ENCODE peak calls at places on chromosome 5, in ten cellular contexts. V is lower lobe of right lung, N is neural crest cell, J is neural progenitor cell, O is fibroblast of pulmonary artery, T is RWPE1, R is tibial artery, X is IMR-90, A is foreskin fibroblast, C is choroid plexus epithelial cell. K is an unnamed sample.

GRCh38 chr5:26942481-26942880 is 95.9 kb downstream of the CDH9 start:
- DNase-seq in V (no peak), N (no peak), J (no peak), O (peak), T (peak), R (no peak), X (peak), A (no peak), C (peak), K (no peak)

GRCh38 chr5:55982957-55983381 is 11.8 kb downstream of the IL6ST start:
- DNase-seq in V (no peak), N (no peak), J (no peak), O (peak), T (no peak), R (no peak), X (no peak), A (no peak), C (peak), K (no peak)

GRCh38 chr5:143826909-143827514 is 15.1 kb downstream of the HMHB1 start:
- DNase-seq in V (no peak), N (no peak), J (no peak), O (no peak), T (peak), R (no peak), X (peak), A (no peak), C (no peak), K (peak)

GRCh38 chr5:140317859-140318258 is 15.0 kb upstream of the PFDN1 start:
- DNase-seq in V (no peak), N (no peak), J (no peak), O (peak), T (peak), R (no peak), X (peak), A (peak), C (peak), K (no peak)

GRCh38 chr5:180119886-180120220 is 48.3 kb upstream of the RNF130 start:
- DNase-seq in V (no peak), N (no peak), J (no peak), O (no peak), T (no peak), R (no peak), X (no peak), A (no peak), C (no peak), K (no peak)

GRCh38 chr5:143479394-143479793 is 75.9 kb upstream of the NR3C1 start:
- DNase-seq in V (no peak), N (no peak), J (no peak), O (no peak), T (peak), R (no peak), X (no peak), A (no peak), C (peak), K (no peak)

GRCh38 chr5:1017691-1018455 is 9.3 kb downstream of the NKD2 start:
- DNase-seq in V (peak), N (no peak), J (no peak), O (no peak), T (no peak), R (no peak), X (no peak), A (no peak), C (no peak), K (no peak)

GRCh38 chr5:37071901-37072581 is 177.1 kb downstream of the CPLANE1 start:
- DNase-seq in V (no peak), N (no peak), J (no peak), O (peak), T (no peak), R (no peak), X (peak), A (peak), C (peak), K (no peak)

GRCh38 chr5:71925608-71926091 is 181.6 kb upstream of the MAP1B start:
- DNase-seq in V (no peak), N (no peak), J (no peak), O (peak), T (no peak), R (no peak), X (no peak), A (no peak), C (peak), K (no peak)

GRCh38 chr5:173880306-173880985 is 7.7 kb upstream of the CPEB4 start:
- DNase-seq in V (no peak), N (no peak), J (no peak), O (peak), T (no peak), R (no peak), X (peak), A (peak), C (peak), K (no peak)

GRCh38 chr5:134563962-134564361 is 38.5 kb downstream of the JADE2 start:
- DNase-seq in V (no peak), N (no peak), J (no peak), O (no peak), T (no peak), R (no peak), X (no peak), A (no peak), C (no peak), K (no peak)

GRCh38 chr5:121668635-121669034 is 183.0 kb upstream of the FTMT start:
- DNase-seq in V (no peak), N (no peak), J (no peak), O (no peak), T (no peak), R (no peak), X (no peak), A (no peak), C (peak), K (no peak)

GRCh38 chr5:124790895-124791732 is 44.7 kb upstream of the ZNF608 start:
- DNase-seq in V (no peak), N (no peak), J (no peak), O (peak), T (peak), R (no peak), X (peak), A (peak), C (no peak), K (no peak)

GRCh38 chr5:1180096-1180495 is 21.3 kb upstream of the SLC6A19 start:
- DNase-seq in V (peak), N (no peak), J (no peak), O (no peak), T (no peak), R (no peak), X (no peak), A (no peak), C (no peak), K (no peak)

GRCh38 chr5:54135042-54135441 is 175.3 kb downstream of the ARL15 start:
- DNase-seq in V (no peak), N (no peak), J (no peak), O (peak), T (peak), R (no peak), X (peak), A (peak), C (peak), K (no peak)

DNA sequence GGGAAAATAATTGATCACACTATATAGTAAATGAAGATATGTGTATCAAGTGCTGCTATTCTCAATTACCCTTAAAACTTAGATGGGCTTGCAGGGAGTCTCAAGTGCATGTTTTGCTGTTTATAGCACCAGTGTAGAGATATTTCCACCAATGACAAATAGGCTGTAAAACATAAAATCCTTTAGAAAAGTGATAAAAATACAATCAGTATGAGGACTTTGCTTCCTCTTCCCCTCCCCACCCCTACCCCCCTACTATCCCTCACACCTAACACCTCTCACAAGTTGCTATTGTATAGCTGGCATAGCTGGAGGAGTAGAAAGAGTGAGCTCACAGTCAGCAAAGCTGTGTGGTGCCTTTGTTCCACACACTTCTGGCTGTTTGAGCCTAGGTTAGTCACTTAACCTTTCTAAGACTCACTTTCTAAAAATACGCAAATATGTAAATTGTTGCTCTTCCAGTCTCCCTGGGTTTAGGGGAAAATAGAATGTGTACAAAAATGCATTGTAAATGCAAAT is 93.1 kb downstream of the PDE4D start:
- DNase-seq in V (no peak), N (no peak), J (peak), O (no peak), T (no peak), R (no peak), X (no peak), A (no peak), C (no peak), K (no peak)
- TF ChIP-seq CTCF in V (no peak), N (peak), J (no peak), O (no peak), T (peak), R (no peak), X (no peak), A (no peak), C (no peak), K (no peak)

GRCh38 chr5:102845041-102845440 is 89.9 kb downstream of the PAM start:
- DNase-seq in V (no peak), N (no peak), J (no peak), O (no peak), T (no peak), R (no peak), X (no peak), A (no peak), C (no peak), K (no peak)

GRCh38 chr5:102843997-102844396 is 88.9 kb downstream of the PAM start:
- DNase-seq in V (no peak), N (no peak), J (no peak), O (no peak), T (no peak), R (no peak), X (peak), A (peak), C (no peak), K (no peak)
- TF ChIP-seq CTCF in V (no peak), N (no peak), J (no peak), O (no peak), T (no peak), R (no peak), X (no peak), A (no peak), C (no peak), K (no peak)

GRCh38 chr5:149764086-149764485 is 34.0 kb downstream of the PPARGC1B start:
- DNase-seq in V (no peak), N (no peak), J (no peak), O (no peak), T (no peak), R (no peak), X (no peak), A (no peak), C (no peak), K (no peak)

GRCh38 chr5:149767278-149767550 is 37.1 kb downstream of the PPARGC1B start:
- DNase-seq in V (no peak), N (no peak), J (no peak), O (no peak), T (no peak), R (no peak), X (no peak), A (no peak), C (no peak), K (no peak)

GRCh38 chr5:149766460-149767277 is 36.6 kb downstream of the PPARGC1B start:
- DNase-seq in V (no peak), N (no peak), J (no peak), O (no peak), T (no peak), R (no peak), X (no peak), A (no peak), C (no peak), K (no peak)

GRCh38 chr5:149762958-149763630 is 33.0 kb downstream of the PPARGC1B start:
- DNase-seq in V (no peak), N (no peak), J (no peak), O (no peak), T (no peak), R (no peak), X (no peak), A (no peak), C (no peak), K (no peak)

DNA sequence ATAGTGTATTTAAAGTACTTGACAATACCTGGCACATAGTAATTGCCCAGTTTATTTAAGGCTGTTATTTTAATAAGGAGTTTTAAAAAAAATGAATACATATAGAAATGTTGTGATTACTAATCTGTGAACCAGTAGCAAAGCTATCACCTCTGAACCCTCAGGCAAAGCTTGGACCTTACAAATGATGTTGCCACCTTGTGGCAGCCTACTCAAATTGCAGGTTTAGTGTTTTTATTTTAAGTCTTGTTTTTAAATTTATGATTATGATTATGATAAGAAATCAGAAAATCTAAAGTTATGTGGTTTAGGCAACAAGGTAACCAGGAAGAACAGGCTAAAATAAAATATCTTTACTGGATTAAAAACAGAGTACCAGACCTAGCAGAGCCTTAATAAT is 35.8 kb downstream of the PPARGC1B start:
- DNase-seq in V (no peak), N (no peak), J (no peak), O (no peak), T (no peak), R (no peak), X (no peak), A (no peak), C (no peak), K (no peak)
- TF ChIP-seq CTCF in V (peak), N (peak), J (peak), O (peak), T (no peak), R (no peak), X (peak), A (no peak), C (peak), K (no peak)

GRCh38 chr5:3348576-3349535 is 246.8 kb upstream of the IRX1 start:
- DNase-seq in V (no peak), N (no peak), J (no peak), O (no peak), T (no peak), R (peak), X (no peak), A (no peak), C (no peak), K (no peak)

GRCh38 chr5:3350781-3351180 is 244.9 kb upstream of the IRX1 start:
- DNase-seq in V (no peak), N (no peak), J (no peak), O (no peak), T (no peak), R (peak), X (no peak), A (no peak), C (no peak), K (no peak)

GRCh38 chr5:3351581-3352442 is 243.8 kb upstream of the IRX1 start:
- DNase-seq in V (no peak), N (no peak), J (no peak), O (no peak), T (no peak), R (peak), X (no peak), A (no peak), C (no peak), K (no peak)

GRCh38 chr5:3347741-3348140 is 247.9 kb upstream of the IRX1 start:
- DNase-seq in V (no peak), N (no peak), J (no peak), O (no peak), T (no peak), R (no peak), X (no peak), A (no peak), C (no peak), K (no peak)

GRCh38 chr5:3349704-3350565 is 245.7 kb upstream of the IRX1 start:
- DNase-seq in V (no peak), N (no peak), J (no peak), O (no peak), T (no peak), R (peak), X (no peak), A (no peak), C (no peak), K (no peak)
- TF ChIP-seq CTCF in V (no peak), N (no peak), J (no peak), O (no peak), T (no peak), R (no peak), X (no peak), A (no peak), C (no peak), K (no peak)

K was measured in GM10248.